ENCODE peak calls at places on chromosome 4, in eight cellular contexts. One of them, this sample, is unnamed.

GRCh38 chr4:160406426-160406825 is 1303.5 kb downstream of the RAPGEF2 start:
- DNase-seq in A549: no peak
- DNase-seq in sigmoid colon: no peak
- DNase-seq in ovary: no peak
- DNase-seq in Calu3: no peak
- DNase-seq in CD8-positive, alpha-beta T cell: no peak
- DNase-seq in activated CD8-positive, alpha-beta T cell treated with anti-CD3 and anti-CD28 coated beads for 36 hours: no peak
- DNase-seq in foreskin fibroblast: no peak
- DNase-seq in this sample: no peak

GRCh38 chr4:52195882-52196281 is 144.8 kb downstream of the SPATA18 start:
- DNase-seq in A549: no peak
- DNase-seq in sigmoid colon: no peak
- DNase-seq in ovary: no peak
- DNase-seq in Calu3: no peak
- DNase-seq in CD8-positive, alpha-beta T cell: no peak
- DNase-seq in activated CD8-positive, alpha-beta T cell treated with anti-CD3 and anti-CD28 coated beads for 36 hours: no peak
- DNase-seq in foreskin fibroblast: no peak
- DNase-seq in this sample: no peak

GRCh38 chr4:101846550-101846949 is 56.0 kb downstream of the BANK1 start:
- DNase-seq in A549: no peak
- DNase-seq in sigmoid colon: no peak
- DNase-seq in ovary: no peak
- DNase-seq in Calu3: no peak
- DNase-seq in CD8-positive, alpha-beta T cell: no peak
- DNase-seq in activated CD8-positive, alpha-beta T cell treated with anti-CD3 and anti-CD28 coated beads for 36 hours: no peak
- DNase-seq in foreskin fibroblast: no peak
- DNase-seq in this sample: no peak

GRCh38 chr4:41535911-41536361 is 2.0 kb upstream of the LIMCH1 start:
- DNase-seq in A549: no peak
- DNase-seq in sigmoid colon: no peak
- DNase-seq in ovary: no peak
- DNase-seq in Calu3: no peak
- DNase-seq in CD8-positive, alpha-beta T cell: no peak
- DNase-seq in activated CD8-positive, alpha-beta T cell treated with anti-CD3 and anti-CD28 coated beads for 36 hours: no peak
- DNase-seq in foreskin fibroblast: no peak
- DNase-seq in this sample: no peak

GRCh38 chr4:73816814-73817213 is 19.7 kb upstream of the CXCL6 start:
- DNase-seq in A549: peak
- DNase-seq in sigmoid colon: no peak
- DNase-seq in ovary: no peak
- DNase-seq in Calu3: peak
- DNase-seq in CD8-positive, alpha-beta T cell: no peak
- DNase-seq in activated CD8-positive, alpha-beta T cell treated with anti-CD3 and anti-CD28 coated beads for 36 hours: no peak
- DNase-seq in foreskin fibroblast: peak
- DNase-seq in this sample: peak

GRCh38 chr4:152454398-152455011 is 81.4 kb downstream of the FBXW7 start:
- DNase-seq in A549: peak
- DNase-seq in sigmoid colon: no peak
- DNase-seq in ovary: no peak
- DNase-seq in Calu3: no peak
- DNase-seq in CD8-positive, alpha-beta T cell: no peak
- DNase-seq in activated CD8-positive, alpha-beta T cell treated with anti-CD3 and anti-CD28 coated beads for 36 hours: no peak
- DNase-seq in foreskin fibroblast: no peak
- DNase-seq in this sample: no peak

GRCh38 chr4:62256469-62256868 is 1056.3 kb downstream of the ADGRL3 start:
- DNase-seq in A549: no peak
- DNase-seq in sigmoid colon: no peak
- DNase-seq in ovary: no peak
- DNase-seq in Calu3: no peak
- DNase-seq in CD8-positive, alpha-beta T cell: no peak
- DNase-seq in activated CD8-positive, alpha-beta T cell treated with anti-CD3 and anti-CD28 coated beads for 36 hours: no peak
- DNase-seq in foreskin fibroblast: no peak
- DNase-seq in this sample: no peak

GRCh38 chr4:37799941-37800554 is 26.4 kb upstream of the PGM2 start:
- DNase-seq in A549: no peak
- DNase-seq in sigmoid colon: no peak
- DNase-seq in ovary: no peak
- DNase-seq in Calu3: no peak
- DNase-seq in CD8-positive, alpha-beta T cell: no peak
- DNase-seq in activated CD8-positive, alpha-beta T cell treated with anti-CD3 and anti-CD28 coated beads for 36 hours: no peak
- DNase-seq in foreskin fibroblast: no peak
- DNase-seq in this sample: no peak

GRCh38 chr4:182556576-182556975 is 313.4 kb downstream of the TENM3 start:
- DNase-seq in A549: no peak
- DNase-seq in sigmoid colon: no peak
- DNase-seq in ovary: no peak
- DNase-seq in Calu3: no peak
- DNase-seq in CD8-positive, alpha-beta T cell: no peak
- DNase-seq in activated CD8-positive, alpha-beta T cell treated with anti-CD3 and anti-CD28 coated beads for 36 hours: no peak
- DNase-seq in foreskin fibroblast: no peak
- DNase-seq in this sample: no peak

DNA sequence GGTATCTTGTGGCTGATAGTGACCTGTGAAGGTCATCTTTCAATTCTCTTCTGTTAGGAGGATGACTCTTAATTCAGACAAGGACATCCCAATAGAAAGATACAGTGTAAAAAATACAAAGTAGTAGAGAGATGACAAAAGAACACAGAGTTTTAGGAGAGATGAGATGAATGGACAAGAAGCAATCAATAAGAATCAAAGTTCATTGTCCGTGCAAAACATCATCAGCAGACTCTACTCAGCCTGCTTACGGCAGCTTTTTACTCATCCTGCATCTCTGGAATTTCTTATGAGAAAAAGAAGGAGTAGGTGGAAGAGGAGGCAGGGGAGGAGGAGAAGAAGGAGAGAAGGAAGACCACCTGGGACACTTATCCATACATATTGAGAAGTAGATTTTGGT is 2131.7 kb downstream of the ARAP2 start:
- DNase-seq in A549: no peak
- DNase-seq in sigmoid colon: no peak
- DNase-seq in ovary: no peak
- DNase-seq in Calu3: no peak
- DNase-seq in CD8-positive, alpha-beta T cell: no peak
- DNase-seq in activated CD8-positive, alpha-beta T cell treated with anti-CD3 and anti-CD28 coated beads for 36 hours: no peak
- DNase-seq in foreskin fibroblast: no peak
- DNase-seq in this sample: no peak
- TF ChIP-seq CTCF in A549: no peak
- TF ChIP-seq CTCF in sigmoid colon: no peak
- TF ChIP-seq CTCF in ovary: no peak
- TF ChIP-seq CTCF in Calu3: no peak
- TF ChIP-seq CTCF in CD8-positive, alpha-beta T cell: no peak
- TF ChIP-seq CTCF in activated CD8-positive, alpha-beta T cell treated with anti-CD3 and anti-CD28 coated beads for 36 hours: no peak
- TF ChIP-seq CTCF in foreskin fibroblast: no peak
- TF ChIP-seq CTCF in this sample: no peak

DNA sequence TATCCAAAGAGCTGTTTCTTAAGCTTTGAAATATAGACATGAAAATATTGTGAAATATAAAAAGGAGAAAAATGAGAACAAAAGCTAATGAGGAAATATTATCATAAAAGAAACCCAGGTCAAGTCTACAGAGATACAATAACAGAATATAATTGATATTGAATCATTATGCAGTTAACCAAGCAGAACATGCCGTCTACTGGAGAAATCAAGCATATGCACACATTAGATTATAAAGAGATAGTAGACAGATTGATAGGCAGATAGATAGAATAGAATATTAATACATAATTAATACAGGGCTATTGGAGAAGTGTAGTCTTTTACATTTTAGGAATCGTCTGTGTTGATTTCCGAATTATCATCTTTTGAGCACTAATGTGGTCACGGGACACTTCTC is 208.5 kb downstream of the EPHA5 start:
- DNase-seq in A549: no peak
- DNase-seq in sigmoid colon: no peak
- DNase-seq in ovary: no peak
- DNase-seq in Calu3: no peak
- DNase-seq in CD8-positive, alpha-beta T cell: no peak
- DNase-seq in activated CD8-positive, alpha-beta T cell treated with anti-CD3 and anti-CD28 coated beads for 36 hours: no peak
- DNase-seq in foreskin fibroblast: no peak
- DNase-seq in this sample: no peak
- TF ChIP-seq CTCF in A549: no peak
- TF ChIP-seq CTCF in sigmoid colon: no peak
- TF ChIP-seq CTCF in ovary: no peak
- TF ChIP-seq CTCF in Calu3: no peak
- TF ChIP-seq CTCF in CD8-positive, alpha-beta T cell: no peak
- TF ChIP-seq CTCF in activated CD8-positive, alpha-beta T cell treated with anti-CD3 and anti-CD28 coated beads for 36 hours: no peak
- TF ChIP-seq CTCF in foreskin fibroblast: no peak
- TF ChIP-seq CTCF in this sample: no peak

GRCh38 chr4:150647008-150647407 is 65.1 kb downstream of the MAB21L2 start:
- DNase-seq in A549: no peak
- DNase-seq in sigmoid colon: no peak
- DNase-seq in ovary: no peak
- DNase-seq in Calu3: no peak
- DNase-seq in CD8-positive, alpha-beta T cell: no peak
- DNase-seq in activated CD8-positive, alpha-beta T cell treated with anti-CD3 and anti-CD28 coated beads for 36 hours: no peak
- DNase-seq in foreskin fibroblast: no peak
- DNase-seq in this sample: no peak
- TF ChIP-seq CTCF in A549: no peak
- TF ChIP-seq CTCF in sigmoid colon: no peak
- TF ChIP-seq CTCF in ovary: no peak
- TF ChIP-seq CTCF in Calu3: no peak
- TF ChIP-seq CTCF in CD8-positive, alpha-beta T cell: no peak
- TF ChIP-seq CTCF in activated CD8-positive, alpha-beta T cell treated with anti-CD3 and anti-CD28 coated beads for 36 hours: no peak
- TF ChIP-seq CTCF in foreskin fibroblast: no peak
- TF ChIP-seq CTCF in this sample: no peak

DNA sequence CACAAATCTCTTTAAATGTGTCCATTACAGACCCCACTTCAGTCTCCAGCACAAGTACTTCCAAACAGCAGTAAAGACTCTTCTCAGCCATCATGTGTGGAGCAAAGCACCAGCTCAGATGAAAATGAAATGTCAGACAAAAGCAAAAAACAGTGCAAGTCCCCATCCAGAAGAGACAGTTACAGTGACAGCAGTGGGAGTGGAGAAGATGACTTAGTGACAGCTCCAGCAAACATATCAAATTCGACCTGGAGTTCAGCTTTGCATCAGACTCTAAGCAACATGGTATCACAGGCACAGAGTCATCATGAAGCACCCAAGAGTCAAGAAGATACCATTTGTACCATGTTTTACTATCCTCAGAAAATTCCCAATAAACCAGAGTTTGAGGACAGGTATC is 78.0 kb downstream of the SLC10A6 start:
- DNase-seq in A549: no peak
- DNase-seq in sigmoid colon: no peak
- DNase-seq in ovary: no peak
- DNase-seq in Calu3: no peak
- DNase-seq in CD8-positive, alpha-beta T cell: no peak
- DNase-seq in activated CD8-positive, alpha-beta T cell treated with anti-CD3 and anti-CD28 coated beads for 36 hours: no peak
- DNase-seq in foreskin fibroblast: no peak
- DNase-seq in this sample: no peak
- TF ChIP-seq CTCF in A549: no peak
- TF ChIP-seq CTCF in sigmoid colon: no peak
- TF ChIP-seq CTCF in ovary: no peak
- TF ChIP-seq CTCF in Calu3: no peak
- TF ChIP-seq CTCF in CD8-positive, alpha-beta T cell: no peak
- TF ChIP-seq CTCF in activated CD8-positive, alpha-beta T cell treated with anti-CD3 and anti-CD28 coated beads for 36 hours: no peak
- TF ChIP-seq CTCF in foreskin fibroblast: no peak
- TF ChIP-seq CTCF in this sample: no peak

DNA sequence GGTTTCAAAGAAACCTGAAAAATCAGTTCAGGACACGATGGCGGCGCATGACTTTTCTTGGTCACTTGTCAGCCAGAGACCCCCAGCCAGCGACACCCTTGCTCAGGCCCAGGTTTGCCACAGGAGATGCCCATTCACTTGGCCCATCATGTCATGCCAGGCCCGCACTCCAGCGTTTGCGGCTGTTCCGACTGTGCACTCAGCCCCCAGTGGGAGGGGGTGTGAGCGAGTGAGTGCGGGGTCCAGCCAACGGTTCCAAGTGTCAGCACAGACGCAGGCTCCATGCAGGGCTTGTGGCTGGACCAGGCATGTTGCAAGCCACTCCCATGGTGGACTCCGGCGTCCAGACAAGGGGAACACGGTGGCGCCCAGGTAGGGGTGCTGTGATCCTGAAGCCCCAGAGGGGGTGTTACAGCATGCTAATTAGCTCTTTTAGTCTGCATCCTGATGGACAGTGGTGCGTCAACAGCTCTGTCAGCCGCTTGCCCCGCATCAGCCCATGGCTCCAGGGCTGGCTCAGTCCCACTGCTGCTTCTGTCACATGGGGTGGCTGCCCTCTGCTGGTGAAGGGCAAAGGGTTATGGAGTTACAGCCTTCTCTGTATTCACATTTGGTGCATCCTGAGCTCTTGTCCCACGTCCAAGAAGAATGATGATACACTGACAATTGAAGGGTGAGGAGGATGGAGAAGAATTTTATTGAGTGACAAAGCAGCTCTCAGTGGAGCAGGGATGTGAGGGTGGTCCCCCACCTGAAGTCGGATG is 3.7 kb upstream of the MAEA start:
- DNase-seq in A549: peak
- DNase-seq in sigmoid colon: no peak
- DNase-seq in ovary: no peak
- DNase-seq in Calu3: no peak
- DNase-seq in CD8-positive, alpha-beta T cell: no peak
- DNase-seq in activated CD8-positive, alpha-beta T cell treated with anti-CD3 and anti-CD28 coated beads for 36 hours: peak
- DNase-seq in foreskin fibroblast: peak
- DNase-seq in this sample: no peak
- TF ChIP-seq CTCF in A549: no peak
- TF ChIP-seq CTCF in sigmoid colon: no peak
- TF ChIP-seq CTCF in ovary: no peak
- TF ChIP-seq CTCF in Calu3: no peak
- TF ChIP-seq CTCF in CD8-positive, alpha-beta T cell: no peak
- TF ChIP-seq CTCF in activated CD8-positive, alpha-beta T cell treated with anti-CD3 and anti-CD28 coated beads for 36 hours: peak
- TF ChIP-seq CTCF in foreskin fibroblast: no peak
- TF ChIP-seq CTCF in this sample: peak

DNA sequence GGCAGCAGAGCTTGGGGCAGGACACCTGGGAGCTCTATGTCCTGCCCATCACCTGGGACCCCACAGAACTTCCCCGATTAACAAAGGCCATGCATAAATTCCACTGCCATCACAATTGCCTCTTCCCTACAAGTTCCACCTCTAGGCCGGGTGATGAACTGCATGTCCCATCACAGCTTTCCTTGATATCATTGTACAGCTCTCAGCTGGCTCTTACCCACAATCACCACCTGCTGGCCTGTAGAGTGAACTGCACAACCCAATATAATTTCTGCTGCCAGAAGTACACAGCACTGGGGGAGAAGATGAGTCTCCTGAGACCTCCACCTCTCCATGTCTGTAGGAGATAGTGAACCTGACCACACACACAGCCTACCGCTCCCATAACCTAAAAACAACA is 285.0 kb upstream of the AADAT start:
- DNase-seq in A549: peak
- DNase-seq in sigmoid colon: no peak
- DNase-seq in ovary: no peak
- DNase-seq in Calu3: peak
- DNase-seq in CD8-positive, alpha-beta T cell: no peak
- DNase-seq in activated CD8-positive, alpha-beta T cell treated with anti-CD3 and anti-CD28 coated beads for 36 hours: peak
- DNase-seq in foreskin fibroblast: no peak
- DNase-seq in this sample: no peak
- TF ChIP-seq CTCF in A549: no peak
- TF ChIP-seq CTCF in sigmoid colon: no peak
- TF ChIP-seq CTCF in ovary: no peak
- TF ChIP-seq CTCF in Calu3: peak
- TF ChIP-seq CTCF in CD8-positive, alpha-beta T cell: no peak
- TF ChIP-seq CTCF in activated CD8-positive, alpha-beta T cell treated with anti-CD3 and anti-CD28 coated beads for 36 hours: peak
- TF ChIP-seq CTCF in foreskin fibroblast: no peak
- TF ChIP-seq CTCF in this sample: no peak

DNA sequence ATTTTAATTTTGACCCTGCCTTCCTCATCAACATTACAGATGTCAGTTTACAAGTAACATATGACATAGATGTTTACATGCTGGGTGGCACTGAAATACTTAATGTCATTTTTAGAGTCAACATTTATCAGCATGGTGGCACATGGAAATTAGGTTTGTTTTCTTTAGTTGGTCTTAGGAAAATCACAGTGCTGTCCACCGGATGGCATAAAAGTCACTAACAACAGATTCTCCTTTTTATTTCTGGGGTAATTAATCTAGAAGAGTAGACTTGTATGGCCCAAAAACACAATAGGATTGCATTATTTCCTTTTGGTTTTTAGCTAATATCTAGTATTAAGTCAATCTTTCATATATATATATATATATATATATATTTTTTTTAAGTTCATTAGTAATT is 88.6 kb upstream of the HHIP start:
- DNase-seq in A549: peak
- DNase-seq in sigmoid colon: no peak
- DNase-seq in ovary: no peak
- DNase-seq in Calu3: no peak
- DNase-seq in CD8-positive, alpha-beta T cell: no peak
- DNase-seq in activated CD8-positive, alpha-beta T cell treated with anti-CD3 and anti-CD28 coated beads for 36 hours: no peak
- DNase-seq in foreskin fibroblast: no peak
- DNase-seq in this sample: no peak
- TF ChIP-seq CTCF in A549: peak
- TF ChIP-seq CTCF in sigmoid colon: no peak
- TF ChIP-seq CTCF in ovary: no peak
- TF ChIP-seq CTCF in Calu3: no peak
- TF ChIP-seq CTCF in CD8-positive, alpha-beta T cell: no peak
- TF ChIP-seq CTCF in activated CD8-positive, alpha-beta T cell treated with anti-CD3 and anti-CD28 coated beads for 36 hours: no peak
- TF ChIP-seq CTCF in foreskin fibroblast: no peak
- TF ChIP-seq CTCF in this sample: peak